ENCODE peak calls at places on chromosomes 1 and 21, in four cellular contexts. F, M, E and U are unnamed samples.

GRCh38 chr1:17207966-17208418 is 3.1 kb downstream of the PADI1 start:
- DNase-seq in M (no peak), E (no peak), F (peak; percentile 63), U (peak; percentile 94)

GRCh38 chr1:41434748-41435449 is 49.6 kb downstream of the EDN2 start:
- DNase-seq in F (no peak), M (no peak), E (no peak), U (no peak)

GRCh38 chr21:37270576-37271365 is 3.6 kb upstream of the VPS26C start:
- DNase-seq in E (no peak), M (no peak), F (no peak), U (peak; percentile 16)

GRCh38 chr1:203915811-203916210 is 54.4 kb downstream of the SNRPE start:
- DNase-seq in M (no peak), F (no peak), E (no peak), U (peak; percentile 38)

GRCh38 chr1:245475116-245475515 is 320.3 kb downstream of the KIF26B start:
- DNase-seq in E (no peak), M (no peak), F (no peak), U (no peak)

GRCh38 chr1:89566761-89567174 is 42.1 kb downstream of the LRRC8B start:
- DNase-seq in M (no peak), E (no peak), F (no peak), U (no peak)

GRCh38 chr1:2202008-2202575 is 7.5 kb upstream of the FAAP20 start:
- DNase-seq in F (no peak), M (no peak), E (no peak), U (no peak)

GRCh38 chr1:102628008-102628736 is 480.1 kb downstream of the COL11A1 start:
- DNase-seq in E (peak; percentile 22), M (no peak), F (no peak), U (peak; percentile 36)

GRCh38 chr1:213570487-213570886 is 417.3 kb upstream of the PROX1 start:
- DNase-seq in M (no peak), E (no peak), F (peak; percentile 26), U (no peak)

GRCh38 chr1:230230948-230231738 is 164.1 kb downstream of the GALNT2 start:
- DNase-seq in E (no peak), F (no peak), M (no peak), U (no peak)

GRCh38 chr1:24932725-24933294 is 2.7 kb upstream of the RUNX3 start:
- DNase-seq in M (no peak), F (no peak), E (no peak), U (no peak)

GRCh38 chr1:207825719-207826556 is 74.1 kb downstream of the CD46 start:
- DNase-seq in E (no peak), F (no peak), M (peak; percentile 82), U (no peak)

GRCh38 chr1:13813398-13814012 is 113.5 kb downstream of the PRDM2 start:
- DNase-seq in E (peak; percentile 36), F (no peak), M (no peak), U (no peak)

GRCh38 chr1:116486424-116486823 is 84.4 kb downstream of the CD58 start:
- DNase-seq in F (no peak), M (no peak), E (no peak), U (no peak)

GRCh38 chr1:147169840-147170674 is 2.2 kb downstream of the PRKAB2 start:
- DNase-seq in F (no peak), E (no peak), M (no peak), U (peak; percentile 31)

GRCh38 chr1:64601207-64601606 is 131.3 kb downstream of the CACHD1 start:
- DNase-seq in M (no peak), E (peak; percentile 47), F (no peak), U (no peak)

GRCh38 chr1:20698195-20698910 is 19.5 kb downstream of the KIF17 start:
- DNase-seq in E (no peak), F (no peak), M (no peak), U (peak; percentile 44)

GRCh38 chr1:230335861-230336549 is 90.1 kb downstream of the PGBD5 start:
- DNase-seq in E (no peak), F (no peak), M (no peak), U (no peak)

GRCh38 chr1:60960846-60961542 is 121.4 kb upstream of the NFIA start:
- DNase-seq in M (no peak), F (no peak), E (no peak), U (no peak)

GRCh38 chr1:224851210-224851849 is 78.1 kb upstream of the DNAH14 start:
- DNase-seq in E (peak; percentile 45), F (peak; percentile 35), M (peak; percentile 77), U (no peak)

GRCh38 chr1:60436148-60436547 is 362.6 kb upstream of the C1orf87 start:
- DNase-seq in E (no peak), M (no peak), F (no peak), U (no peak)

GRCh38 chr1:149844650-149845255 is 54.6 kb upstream of the BOLA1 start:
- DNase-seq in F (no peak), M (no peak), E (no peak), U (no peak)

GRCh38 chr1:23193391-23194118 is 23.7 kb downstream of the HTR1D start:
- DNase-seq in E (no peak), F (no peak), M (no peak), U (peak; percentile 56)

GRCh38 chr1:207745839-207746767 is 5.8 kb upstream of the CD46 start:
- DNase-seq in E (no peak), M (no peak), F (no peak), U (no peak)

GRCh38 chr1:218931331-218931730 is 242.3 kb upstream of the LYPLAL1 start:
- DNase-seq in F (no peak), M (no peak), E (no peak), U (no peak)

GRCh38 chr1:202237052-202237451 is 43.5 kb downstream of the LGR6 start:
- DNase-seq in M (no peak), E (peak; percentile 79), F (peak; percentile 63), U (no peak)

GRCh38 chr21:19832551-19832950 is 1165.7 kb upstream of the NCAM2 start:
- DNase-seq in M (no peak), F (no peak), E (no peak), U (no peak)

GRCh38 chr21:43302356-43302700 is 124.6 kb downstream of the SIK1 start:
- DNase-seq in E (no peak), M (no peak), F (no peak), U (no peak)

GRCh38 chr1:227268943-227269342 is 49.3 kb downstream of the CDC42BPA start:
- DNase-seq in E (no peak), F (no peak), M (no peak), U (no peak)

GRCh38 chr1:197269053-197269452 is 1.0 kb downstream of the CRB1 start:
- DNase-seq in E (no peak), M (no peak), F (no peak), U (no peak)

GRCh38 chr1:22053018-22053860 is 730 bp downstream of the CDC42 start:
- DNase-seq in F (no peak), M (peak; percentile 66), E (peak; percentile 88), U (no peak)

GRCh38 chr1:109438798-109439297 is 12.6 kb upstream of the PSMA5 start:
- DNase-seq in E (no peak), M (no peak), F (peak; percentile 28), U (peak; percentile 38)

GRCh38 chr21:29257701-29258100 is 41.0 kb upstream of the BACH1 start:
- DNase-seq in E (no peak), F (no peak), M (no peak), U (peak; percentile 44)

GRCh38 chr1:181503130-181503810 is 20.0 kb downstream of the CACNA1E start:
- DNase-seq in E (no peak), F (no peak), M (no peak), U (peak; percentile 23)
- H3K27ac ChIP-seq in E (no peak overlapping the region), F (no peak overlapping the region), M (peak overlapping the region; percentile 30), U (no peak overlapping the region)

GRCh38 chr1:39205781-39206464 is 1.4 kb downstream of the MACF1 start:
- DNase-seq in F (no peak), M (no peak), E (no peak), U (no peak)

GRCh38 chr1:39199593-39199992 is 4.9 kb upstream of the MACF1 start:
- DNase-seq in E (no peak), M (no peak), F (no peak), U (no peak)

GRCh38 chr1:39205102-39205780 is 746 bp downstream of the MACF1 start:
- DNase-seq in M (peak; percentile 34), E (no peak), F (no peak), U (peak; percentile 72)

DNA sequence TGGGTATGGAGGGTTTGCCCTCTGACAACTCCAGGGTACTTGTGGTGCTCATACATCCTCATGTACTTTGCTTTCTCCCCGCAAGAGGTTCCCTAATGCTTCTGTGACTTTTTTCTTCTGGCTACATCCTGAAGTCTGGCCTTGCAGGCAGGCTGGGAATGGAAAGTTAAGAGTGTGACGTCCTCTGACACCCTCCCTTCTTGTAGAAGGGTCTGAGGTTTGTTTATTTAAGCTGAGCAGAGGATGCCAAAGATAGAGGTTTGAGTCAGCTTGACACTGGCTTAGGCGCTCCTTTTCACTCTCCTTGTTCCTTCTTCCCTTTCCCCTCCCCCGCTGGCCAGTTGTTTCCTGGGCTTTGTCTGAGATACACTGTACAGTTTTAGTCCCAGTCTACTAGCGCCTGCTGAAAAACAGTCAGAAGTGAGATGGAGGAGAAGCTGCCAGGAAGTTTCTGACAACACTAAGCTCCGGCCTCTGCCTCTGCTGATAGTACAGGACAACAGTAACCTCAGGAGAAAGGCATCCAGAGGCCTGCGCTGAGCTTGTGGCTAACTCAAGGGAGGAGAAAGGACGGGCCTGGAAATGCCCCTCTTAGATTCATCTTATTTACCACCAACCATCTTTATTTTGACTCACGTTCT is at the start of gene MACF1:
- DNase-seq in M (peak; percentile 26), E (no peak), F (no peak), U (no peak)
- TF ChIP-seq CTCF in M (peak; percentile 26), E (peak; percentile 54), F (no peak), U (no peak)

DNA sequence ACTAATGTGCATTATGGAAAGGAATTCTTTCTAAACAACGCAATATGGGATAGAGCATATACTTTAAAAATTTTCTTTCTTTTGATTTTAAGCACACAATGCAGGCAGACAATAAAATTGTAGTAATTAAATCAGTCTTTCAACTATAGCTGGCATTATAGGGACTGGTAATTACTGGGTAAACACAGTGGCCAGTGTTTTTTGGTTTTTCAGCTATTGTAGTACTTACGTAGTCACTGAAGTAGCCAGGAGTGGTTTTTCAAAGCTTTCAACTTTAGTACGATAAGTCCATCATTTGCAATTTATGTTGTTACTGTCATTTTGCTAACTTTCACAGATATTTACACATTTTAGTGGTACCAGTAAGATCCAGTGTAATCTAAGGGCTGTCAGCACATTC is 50.6 kb downstream of the RAB3GAP2 start:
- DNase-seq in E (no peak), F (no peak), M (no peak), U (no peak)
- H3K4me1 ChIP-seq in E (no peaks in the 10 kb centered on the region), F (no peaks in the 10 kb centered on the region), M (peaks cover 40% of the 10 kb centered on the region), U (peaks cover 10% of the 10 kb centered on the region)

DNA sequence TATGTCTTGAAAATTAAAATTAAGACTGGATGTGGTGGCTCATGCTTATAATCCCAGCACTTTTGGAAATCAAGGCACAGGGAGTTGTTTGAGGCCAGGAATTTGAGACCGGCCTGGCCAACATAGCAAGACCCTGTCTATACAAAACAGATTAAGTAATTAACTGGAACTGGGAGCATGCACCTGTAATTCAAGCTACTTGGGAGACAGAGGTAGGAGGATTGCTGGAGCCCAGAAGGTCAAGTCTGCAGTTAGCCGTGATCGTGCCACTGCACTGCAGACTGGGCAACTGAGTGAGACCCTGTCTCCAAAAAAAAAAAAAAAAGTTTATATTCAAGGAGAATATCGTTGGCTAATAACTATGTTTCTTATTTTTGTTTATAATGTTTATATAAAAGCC is 139.2 kb downstream of the USP25 start:
- DNase-seq in M (no peak), E (no peak), F (no peak), U (no peak)
- H3K27ac ChIP-seq in M (no peak overlapping the region), E (no peak overlapping the region), F (no peak overlapping the region), U (no peak overlapping the region)

GRCh38 chr1:38071530-38072266 is 25.1 kb upstream of the POU3F1 start:
- DNase-seq in M (no peak), E (peak; percentile 56), F (no peak), U (peak; percentile 65)
- TF ChIP-seq CTCF in M (no peak), E (peak; percentile 43), F (peak; percentile 53), U (peak; percentile 69)